ENCODE peak calls at places on chromosomes 13 and 19, in six cellular contexts. N, D, J, X, Y and F are unnamed samples.

GRCh38 chr13:113483504-113484287 is 6.8 kb downstream of the DCUN1D2 start:
- DNase-seq in J (no peak), Y (no peak), X (no peak), D (no peak), N (no peak), F (peak; percentile 49)

GRCh38 chr13:31090921-31091624 is 70.6 kb downstream of the HSPH1 start:
- DNase-seq in J (no peak), Y (no peak), X (no peak), D (no peak), N (no peak), F (peak; percentile 16)

GRCh38 chr19:13881231-13881691 is 4.3 kb downstream of the NANOS3 start:
- DNase-seq in Y (no peak), D (no peak), X (no peak), J (no peak), N (no peak), F (no peak)

GRCh38 chr13:25588336-25589060 is 216.7 kb downstream of the ATP8A2 start:
- DNase-seq in Y (no peak), N (no peak), X (no peak), J (no peak), D (no peak), F (no peak)

GRCh38 chr19:19062454-19063182 is 1.2 kb upstream of the SLC25A42 start:
- DNase-seq in X (no peak), Y (no peak), D (peak; percentile 61), N (peak; percentile 7), J (no peak), F (no peak)

GRCh38 chr19:45115809-45116615 is 23.0 kb downstream of the PPP1R37 start:
- DNase-seq in J (no peak), D (no peak), Y (no peak), X (no peak), N (no peak), F (no peak)

GRCh38 chr19:13633109-13633508 is 126.8 kb upstream of the CACNA1A start:
- DNase-seq in D (peak; percentile 47), J (no peak), N (no peak), X (no peak), Y (no peak), F (no peak)

GRCh38 chr19:54188224-54188871 is 1.0 kb downstream of the MBOAT7 start:
- DNase-seq in X (no peak), D (no peak), Y (no peak), N (no peak), J (no peak), F (peak; percentile 35)

GRCh38 chr13:111395511-111396393 is 75.3 kb downstream of the TEX29 start:
- DNase-seq in N (no peak), D (no peak), Y (no peak), X (no peak), J (no peak), F (no peak)

GRCh38 chr19:47363758-47364529 is 14.8 kb downstream of the DHX34 start:
- DNase-seq in D (peak; percentile 25), Y (no peak), X (no peak), N (no peak), J (no peak), F (no peak)